ENCODE peak calls at places on chromosomes 13 and 19, in six cellular contexts. U is endodermal cell; L is heart right ventricle; M is RWPE1; B is CD8-positive, alpha-beta memory T cell; Y is tibial nerve. R is an unnamed sample.

GRCh38 chr19:3656073-3656746 is 29.6 kb upstream of the CACTIN start:
- DNase-seq in U (no peak), L (no peak), M (peak), B (no peak), Y (no peak), R (no peak)

GRCh38 chr13:39038569-39038898 is 278 bp downstream of the NHLRC3 start:
- DNase-seq in U (no peak), L (no peak), M (no peak), B (peak), Y (no peak), R (no peak)

GRCh38 chr13:51330741-51331140 is 8.8 kb upstream of the SERPINE3 start:
- DNase-seq in U (no peak), L (no peak), M (no peak), B (no peak), Y (no peak), R (no peak)

GRCh38 chr13:22108283-22108897 is 437.5 kb downstream of the FGF9 start:
- DNase-seq in U (no peak), L (no peak), M (no peak), B (no peak), Y (no peak), R (no peak)

GRCh38 chr19:38880076-38880881 is 2.2 kb upstream of the RINL start:
- DNase-seq in U (peak), L (no peak), M (no peak), B (no peak), Y (no peak), R (no peak)

GRCh38 chr13:113813749-113814434 is 50.0 kb downstream of the GAS6 start:
- DNase-seq in U (no peak), L (no peak), M (no peak), B (no peak), Y (no peak), R (no peak)

GRCh38 chr19:10780368-10780767 is 55.6 kb downstream of the TMED1 start:
- DNase-seq in U (no peak), L (peak), M (no peak), B (no peak), Y (peak), R (no peak)

GRCh38 chr13:44537238-44537637 is 38.9 kb downstream of the TSC22D1 start:
- DNase-seq in U (no peak), L (no peak), M (no peak), B (no peak), Y (no peak), R (no peak)

GRCh38 chr13:94860981-94861407 is 148.6 kb upstream of the SOX21 start:
- DNase-seq in U (no peak), L (no peak), M (no peak), B (no peak), Y (peak), R (no peak)
- H3K27ac ChIP-seq in U (no peak), L (no peak), M (no peak), B (no peak), Y (no peak), R (no peak)

GRCh38 chr19:42052241-42052863 is 17.7 kb downstream of the GRIK5 start:
- DNase-seq in U (no peak), L (no peak), M (no peak), B (no peak), Y (no peak), R (no peak)

GRCh38 chr19:42054205-42054604 is 15.8 kb downstream of the GRIK5 start:
- DNase-seq in U (no peak), L (no peak), M (no peak), B (no peak), Y (no peak), R (no peak)

GRCh38 chr19:42053037-42053935 is 16.7 kb downstream of the GRIK5 start:
- DNase-seq in U (no peak), L (no peak), M (peak), B (no peak), Y (no peak), R (peak)

GRCh38 chr19:42048992-42049391 is 21.0 kb downstream of the GRIK5 start:
- DNase-seq in U (no peak), L (no peak), M (peak), B (no peak), Y (no peak), R (no peak)

GRCh38 chr19:42051166-42052115 is 18.6 kb downstream of the GRIK5 start:
- DNase-seq in U (no peak), L (no peak), M (peak), B (no peak), Y (no peak), R (peak)
- H3K27ac ChIP-seq in U (no peak), L (no peak), M (peak), B (no peak), Y (no peak), R (peak)

GRCh38 chr19:6239401-6239844 is 40.4 kb downstream of the MLLT1 start:
- DNase-seq in U (no peak), L (no peak), M (peak), B (no peak), Y (no peak), R (peak)

GRCh38 chr19:6241680-6242079 is 38.1 kb downstream of the MLLT1 start:
- DNase-seq in U (no peak), L (no peak), M (no peak), B (no peak), Y (peak), R (no peak)

GRCh38 chr19:6241056-6241455 is 38.7 kb downstream of the MLLT1 start:
- DNase-seq in U (no peak), L (no peak), M (no peak), B (no peak), Y (no peak), R (no peak)

GRCh38 chr19:6238643-6239281 is 41.0 kb downstream of the MLLT1 start:
- DNase-seq in U (no peak), L (peak), M (peak), B (no peak), Y (peak), R (no peak)

GRCh38 chr19:6239871-6240676 is 39.7 kb downstream of the MLLT1 start:
- DNase-seq in U (no peak), L (no peak), M (no peak), B (no peak), Y (no peak), R (no peak)
- H3K27ac ChIP-seq in U (peak), L (peak), M (peak), B (no peak), Y (peak), R (peak)

DNA sequence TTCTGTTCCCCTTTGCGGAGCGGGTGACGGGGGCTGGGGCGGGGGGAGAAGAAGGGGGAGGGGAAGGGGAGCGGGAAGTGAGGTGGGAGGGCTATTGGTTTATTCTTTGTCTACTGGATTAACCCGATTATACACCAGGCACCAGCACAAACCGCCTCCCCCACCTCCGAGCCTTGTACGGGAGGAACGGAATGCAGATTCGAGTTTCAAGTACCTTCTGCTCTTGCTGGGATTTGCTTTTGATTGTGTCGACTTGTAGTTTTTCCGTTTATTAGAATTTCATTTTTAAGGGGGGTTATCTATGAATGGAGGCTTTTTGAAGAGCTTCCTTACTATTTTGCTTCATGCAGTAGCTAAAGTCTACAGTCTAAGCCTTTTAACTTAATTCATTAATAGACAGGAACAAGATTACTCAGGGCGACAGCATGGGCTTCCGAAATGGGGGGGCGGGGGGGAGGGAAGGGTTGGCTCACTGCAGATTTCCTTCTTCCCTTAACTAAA is 895 bp upstream of the SPRY2 start:
- DNase-seq in U (peak), L (peak), M (no peak), B (no peak), Y (peak), R (no peak)
- H3K27ac ChIP-seq in U (peak), L (peak), M (peak), B (no peak), Y (peak), R (peak)

DNA sequence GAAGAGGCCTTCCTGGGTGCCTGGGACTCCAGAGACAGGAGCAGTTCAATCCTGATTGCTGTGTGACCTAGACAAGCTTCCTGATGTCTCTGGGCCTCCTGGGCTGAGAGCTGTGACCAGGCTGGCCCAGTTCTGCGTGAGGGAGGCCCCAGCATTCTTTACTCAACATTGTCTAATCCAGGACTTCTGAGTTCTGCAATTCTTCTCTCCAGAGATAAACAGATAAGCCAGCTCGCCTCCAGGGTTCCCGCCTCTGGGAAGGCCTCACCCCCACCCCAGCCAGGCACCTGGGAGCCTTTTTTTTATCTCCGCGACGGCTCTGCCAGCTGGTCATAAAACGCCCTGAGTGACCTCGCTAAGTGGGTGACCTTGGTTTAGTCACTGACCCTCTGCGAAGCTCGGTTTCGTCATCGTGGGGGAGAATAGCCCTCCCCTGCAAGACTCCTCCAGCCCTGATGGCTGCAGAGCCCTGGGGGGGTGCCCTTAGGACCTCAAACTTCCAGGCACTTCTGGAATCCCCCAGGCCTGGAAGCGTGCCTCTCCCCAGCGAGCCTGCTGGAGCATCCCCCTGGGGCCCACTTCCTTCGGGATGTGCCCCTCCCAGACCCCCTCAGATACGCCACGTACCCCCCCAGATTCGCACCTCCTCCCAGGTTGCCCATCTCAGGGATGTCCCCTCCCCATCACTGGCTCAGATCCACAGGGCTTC is 1.9 kb downstream of the SULT2B1 start:
- DNase-seq in U (peak), L (no peak), M (peak), B (no peak), Y (no peak), R (no peak)
- H3K27ac ChIP-seq in U (no peak), L (no peak), M (peak), B (no peak), Y (no peak), R (peak)

DNA sequence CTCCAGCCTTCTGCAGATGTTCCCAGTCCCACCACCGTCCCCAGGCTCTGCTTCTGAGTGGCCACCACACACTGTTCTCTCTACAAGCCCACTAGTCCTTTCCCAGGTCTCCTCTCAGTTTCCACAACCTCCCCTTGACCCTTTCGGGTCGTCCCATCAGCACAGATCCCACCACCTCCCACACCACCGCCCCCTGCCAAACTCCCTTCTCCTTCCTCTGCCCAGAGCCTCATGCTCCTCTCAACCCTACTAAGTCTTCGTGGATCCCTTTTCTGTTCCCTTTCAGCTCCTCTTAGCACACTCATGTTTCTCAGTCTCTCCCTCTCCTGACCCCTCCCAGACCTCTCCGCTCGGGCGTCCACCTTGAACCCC is 1.9 kb downstream of the NAPA start:
- DNase-seq in U (peak), L (no peak), M (no peak), B (no peak), Y (no peak), R (no peak)
- H3K27ac ChIP-seq in U (no peak), L (no peak), M (peak), B (peak), Y (peak), R (peak)

GRCh38 chr13:89554801-89555200 is 1792.7 kb upstream of the MIR17HG start:
- DNase-seq in U (no peak), L (no peak), M (no peak), B (no peak), Y (no peak), R (no peak)

DNA sequence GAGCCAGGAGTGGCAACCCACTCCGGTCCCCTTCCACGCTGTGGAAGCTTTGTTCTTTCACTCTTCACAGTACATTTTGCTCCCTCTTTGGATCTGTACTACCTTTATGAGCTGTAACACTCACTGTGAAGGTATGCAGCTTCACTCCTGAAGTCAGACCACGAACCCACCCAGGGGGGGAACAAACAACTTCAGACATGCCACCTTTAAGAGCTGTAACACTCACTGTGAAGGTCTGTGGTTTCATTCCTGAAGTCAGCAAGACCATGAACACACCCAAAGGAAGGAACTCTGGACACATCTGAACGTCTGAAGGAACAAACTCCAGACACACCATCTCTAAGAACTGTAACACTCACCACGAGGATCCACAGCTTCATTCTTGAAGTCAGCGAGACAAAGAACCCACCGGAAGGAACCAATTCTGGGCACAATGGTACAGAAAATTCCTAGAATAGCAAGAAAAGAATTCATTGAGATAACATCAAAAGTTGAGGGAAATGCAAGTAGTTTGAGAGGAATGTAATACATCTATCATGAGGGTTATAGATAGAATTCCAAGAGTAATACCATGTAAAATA is 1796.6 kb upstream of the MIR17HG start:
- DNase-seq in U (no peak), L (no peak), M (peak), B (no peak), Y (no peak), R (peak)
- H3K27ac ChIP-seq in U (no peak), L (no peak), M (no peak), B (no peak), Y (no peak), R (peak)

GRCh38 chr13:46607768-46608553 is 55.0 kb downstream of the LRCH1 start:
- DNase-seq in U (no peak), L (no peak), M (no peak), B (no peak), Y (no peak), R (no peak)
- H3K27ac ChIP-seq in U (no peak), L (no peak), M (no peak), B (no peak), Y (peak), R (peak)

GRCh38 chr19:50427997-50428425 is 4.7 kb upstream of the MYBPC2 start:
- DNase-seq in U (peak), L (peak), M (peak), B (no peak), Y (peak), R (no peak)
- H3K27ac ChIP-seq in U (no peak), L (peak), M (no peak), B (no peak), Y (peak), R (no peak)